ENCODE peak calls at places on chromosomes 7 and 10, in eight cellular contexts. F is NCI-H1105 treated with DMSO at 0.1 percent for 48 hours; W is NCI-H774; H is vagina; K is EH; U is psoas muscle; R is ureter; E is stimulated activated CD8-positive, alpha-beta memory T cell treated with anti-CD3 and anti-CD28 coated beads, Interleukin-4, amount 100 ng/mL, for 4 hours. P is an unnamed sample.

GRCh38 chr7:133611955-133612354 is 359.1 kb downstream of the EXOC4 start:
- DNase-seq in F (no peak), W (no peak), H (no peak), K (no peak), U (no peak), R (no peak), E (no peak), P (no peak)

GRCh38 chr10:77286851-77287250 is 350.8 kb downstream of the KCNMA1 start:
- DNase-seq in F (no peak), W (no peak), H (no peak), K (peak), U (no peak), R (no peak), E (no peak), P (no peak)

GRCh38 chr7:35694161-35694783 is 663 bp downstream of the HERPUD2 start:
- DNase-seq in F (no peak), W (no peak), H (no peak), K (peak), U (no peak), R (no peak), E (no peak), P (no peak)

GRCh38 chr7:5291301-5291700 is 8.6 kb downstream of the SLC29A4 start:
- DNase-seq in F (no peak), W (no peak), H (no peak), K (no peak), U (no peak), R (no peak), E (no peak), P (no peak)

GRCh38 chr7:36723951-36724664 is at the start of gene AOAH:
- DNase-seq in F (no peak), W (no peak), H (no peak), K (no peak), U (peak), R (peak), E (peak), P (peak)

GRCh38 chr7:46855851-46856250 is 726.1 kb downstream of the TNS3 start:
- DNase-seq in F (no peak), W (no peak), H (no peak), K (peak), U (no peak), R (no peak), E (no peak), P (no peak)

GRCh38 chr7:136275794-136276193 is 298.6 kb upstream of the MTPN start:
- DNase-seq in F (no peak), W (no peak), H (no peak), K (no peak), U (no peak), R (no peak), E (no peak), P (no peak)

GRCh38 chr7:26655761-26656160 is 208.6 kb downstream of the SKAP2 start:
- DNase-seq in F (no peak), W (no peak), H (no peak), K (no peak), U (no peak), R (no peak), E (no peak), P (no peak)